ENCODE peak calls at places on chromosome 9, in five cellular contexts. S is cardiac muscle cell, T is tibial artery, G is H1, Q is pancreas. J is an unnamed sample.

GRCh38 chr9:4108708-4109444 is 191.0 kb downstream of the GLIS3 start:
- DNase-seq in S (no peak), T (peak; percentile 21), G (no peak), Q (no peak), J (no peak)

GRCh38 chr9:92481029-92481633 is 1.2 kb downstream of the ASPN start:
- DNase-seq in S (no peak), T (no peak), G (no peak), Q (no peak), J (no peak)

GRCh38 chr9:74330487-74331214 is 166.5 kb upstream of the RORB start:
- DNase-seq in S (no peak), T (no peak), G (no peak), Q (no peak), J (no peak)

GRCh38 chr9:16708638-16709435 is 161.6 kb downstream of the BNC2 start:
- DNase-seq in S (peak; percentile 40), T (no peak), G (no peak), Q (no peak), J (no peak)

GRCh38 chr9:83130541-83130940 is 67.6 kb upstream of the RASEF start:
- DNase-seq in S (no peak), T (no peak), G (no peak), Q (no peak), J (no peak)

GRCh38 chr9:72925126-72925810 is 27.6 kb downstream of the ALDH1A1 start:
- DNase-seq in S (peak; percentile 95), T (no peak), G (no peak), Q (no peak), J (no peak)

GRCh38 chr9:114697951-114698351 is 16.0 kb upstream of the TEX48 start:
- DNase-seq in S (no peak), T (no peak), G (no peak), Q (no peak), J (no peak)

GRCh38 chr9:70061776-70062175 is 18.1 kb downstream of the MAMDC2 start:
- DNase-seq in S (no peak), T (no peak), G (no peak), Q (no peak), J (no peak)

GRCh38 chr9:89455356-89455824 is 42.5 kb downstream of the SEMA4D start:
- DNase-seq in S (no peak), T (no peak), G (no peak), Q (no peak), J (no peak)

GRCh38 chr9:93026640-93027039 is 31.9 kb upstream of the SUSD3 start:
- DNase-seq in S (no peak), T (no peak), G (no peak), Q (no peak), J (no peak)

GRCh38 chr9:120388000-120388855 is 191.7 kb downstream of the CDK5RAP2 start:
- DNase-seq in S (no peak), T (no peak), G (no peak), Q (no peak), J (no peak)
- H3K36me3 ChIP-seq in S (peaks cover 10% of the 10 kb centered on the region), T (peaks cover 33% of the 10 kb centered on the region), G (peaks cover 17% of the 10 kb centered on the region), Q (no peaks in the 10 kb centered on the region), J (peaks cover 9% of the 10 kb centered on the region)

GRCh38 chr9:120925535-120926396 is 830 bp downstream of the TRAF1 start:
- DNase-seq in S (peak; percentile 87), T (peak; percentile 58), G (no peak), Q (no peak), J (peak; percentile 72)

GRCh38 chr9:120926397-120926928 is at the start of gene TRAF1:
- DNase-seq in S (no peak), T (no peak), G (no peak), Q (no peak), J (no peak)

GRCh38 chr9:120928015-120928719 is 1.6 kb upstream of the TRAF1 start:
- DNase-seq in S (no peak), T (peak; percentile 50), G (no peak), Q (peak; percentile 45), J (peak; percentile 83)

GRCh38 chr9:120928720-120929389 is 2.3 kb upstream of the TRAF1 start:
- DNase-seq in S (peak; percentile 67), T (peak; percentile 75), G (no peak), Q (peak; percentile 77), J (peak; percentile 92)

DNA sequence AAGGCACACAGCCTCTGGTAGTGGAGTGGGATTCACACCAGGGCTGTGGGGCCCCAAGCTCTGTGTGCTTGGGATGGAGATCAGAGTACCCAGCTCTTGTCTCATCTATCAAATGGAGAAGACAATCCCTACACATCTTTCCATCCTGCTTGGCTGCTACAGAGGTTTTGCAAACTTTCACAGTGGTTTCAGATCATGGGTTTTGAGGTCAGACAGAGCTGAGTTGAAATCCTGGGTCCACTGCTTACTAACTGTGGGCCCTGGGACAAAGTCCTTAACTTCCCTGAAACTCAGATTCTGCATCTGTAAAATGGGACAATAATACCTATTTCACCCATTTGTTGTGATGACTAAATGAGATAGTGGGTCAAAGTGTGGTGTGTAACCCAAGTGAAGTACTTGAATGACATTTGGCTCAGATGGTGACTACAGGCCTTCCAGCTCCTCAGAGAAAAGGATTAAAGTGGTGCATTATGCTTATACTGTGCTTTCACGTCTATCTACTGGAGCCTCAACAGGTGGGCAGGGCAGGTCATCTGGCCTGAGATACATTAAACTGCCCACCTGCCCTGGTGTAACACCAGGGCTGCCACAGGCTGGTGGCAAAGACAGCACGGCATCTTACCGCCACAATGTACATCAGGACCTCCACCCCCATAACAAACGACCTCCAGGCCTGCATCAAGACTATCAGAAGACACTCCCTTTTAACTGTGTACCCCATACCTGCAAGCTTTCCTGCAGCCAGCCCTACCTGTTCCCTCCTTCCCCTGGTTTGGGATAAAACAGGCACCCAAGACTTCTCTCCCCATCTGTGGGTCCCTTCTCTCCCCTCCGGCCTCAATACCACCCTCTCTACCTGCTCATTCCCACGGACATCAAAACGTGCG is 774 bp upstream of the TRAF1 start:
- DNase-seq in S (no peak), T (no peak), G (no peak), Q (no peak), J (no peak)
- H3K27ac ChIP-seq in S (no peak overlapping the region), T (peak overlapping the region; percentile 94), G (no peak overlapping the region), Q (no peak overlapping the region), J (no peak overlapping the region)

DNA sequence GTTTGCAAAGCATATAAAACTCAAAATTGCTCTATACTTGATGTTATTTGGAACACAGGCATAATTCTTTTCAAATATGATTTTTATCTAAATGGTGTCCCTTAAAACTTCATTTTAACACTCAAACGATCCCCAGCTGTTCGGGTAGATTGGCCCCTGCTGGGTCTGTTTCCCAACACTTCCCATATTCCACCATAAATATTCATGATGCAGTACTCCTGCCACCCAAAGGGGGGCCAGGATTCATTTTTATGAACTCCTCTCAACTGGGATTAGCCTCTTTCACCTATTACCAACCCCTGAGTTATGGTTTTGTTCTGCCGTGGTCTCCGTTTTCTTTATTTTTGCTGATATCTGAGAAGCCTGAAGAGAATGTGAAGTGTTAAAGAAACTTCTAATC is 383.9 kb downstream of the DMRT2 start:
- DNase-seq in S (peak; percentile 1), T (no peak), G (no peak), Q (no peak), J (no peak)
- TF ChIP-seq CTCF in S (no peak), T (no peak), G (no peak), Q (no peak), J (no peak)

GRCh38 chr9:35706951-35707350 is 17.2 kb upstream of the TPM2 start:
- DNase-seq in S (no peak), T (no peak), G (no peak), Q (no peak), J (no peak)
- H3K36me3 ChIP-seq in S (peaks cover 88% of the 10 kb centered on the region), T (peaks cover 97% of the 10 kb centered on the region), G (peaks cover 74% of the 10 kb centered on the region), Q (peaks cover 12% of the 10 kb centered on the region), J (peaks cover 77% of the 10 kb centered on the region)

GRCh38 chr9:81559197-81559596 is 130.2 kb downstream of the TLE1 start:
- DNase-seq in S (no peak), T (no peak), G (no peak), Q (no peak), J (no peak)

GRCh38 chr9:81557452-81557956 is 131.8 kb downstream of the TLE1 start:
- DNase-seq in S (peak; percentile 69), T (no peak), G (no peak), Q (no peak), J (no peak)

GRCh38 chr9:81559741-81560140 is 129.6 kb downstream of the TLE1 start:
- DNase-seq in S (peak; percentile 95), T (no peak), G (no peak), Q (no peak), J (no peak)

GRCh38 chr9:81556923-81557322 is 132.4 kb downstream of the TLE1 start:
- DNase-seq in S (no peak), T (no peak), G (no peak), Q (no peak), J (no peak)

DNA sequence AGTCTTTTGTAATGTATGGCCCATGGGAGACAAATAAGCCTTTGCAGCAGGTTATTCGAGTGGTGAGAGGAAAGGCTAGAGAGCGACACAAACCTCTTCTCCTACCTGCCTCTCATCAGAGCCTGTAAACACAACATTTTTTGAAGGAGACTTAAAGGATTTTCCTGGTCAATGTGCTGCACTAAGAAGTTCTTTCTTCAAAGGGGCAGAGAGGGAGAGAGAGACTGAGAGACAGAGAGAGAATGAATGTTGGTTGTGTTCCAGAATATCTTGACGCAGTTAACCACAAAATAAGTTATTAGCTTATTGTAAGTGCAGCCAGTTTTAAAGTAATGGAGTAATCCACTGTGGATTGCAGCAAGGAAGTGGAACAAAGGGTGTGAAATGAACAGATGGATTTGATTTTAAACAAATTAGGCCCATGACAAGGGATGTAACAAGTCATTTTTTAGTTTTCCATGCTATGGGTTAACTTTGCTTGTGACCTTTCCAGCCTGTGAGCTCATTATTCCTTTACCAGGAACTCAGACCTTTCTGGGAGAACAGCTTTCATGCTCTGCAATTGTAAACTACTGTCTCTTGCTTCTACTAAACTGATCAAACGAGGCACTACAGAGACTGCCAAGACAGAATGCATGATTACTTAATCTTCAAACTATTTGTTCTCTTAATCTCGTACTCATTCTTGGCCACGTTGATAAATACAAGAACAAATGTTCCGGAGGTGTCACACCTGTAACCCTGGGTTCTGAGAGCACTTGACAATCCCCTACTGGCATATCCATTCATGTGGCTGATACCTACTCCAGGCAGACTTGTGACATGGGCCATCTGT is 131.2 kb downstream of the TLE1 start:
- DNase-seq in S (peak; percentile 93), T (no peak), G (no peak), Q (peak; percentile 46), J (no peak)
- H3K27ac ChIP-seq in S (no peak overlapping the region), T (no peak overlapping the region), G (no peak overlapping the region), Q (peak overlapping the region; percentile 47), J (peak overlapping the region; percentile 40)

DNA sequence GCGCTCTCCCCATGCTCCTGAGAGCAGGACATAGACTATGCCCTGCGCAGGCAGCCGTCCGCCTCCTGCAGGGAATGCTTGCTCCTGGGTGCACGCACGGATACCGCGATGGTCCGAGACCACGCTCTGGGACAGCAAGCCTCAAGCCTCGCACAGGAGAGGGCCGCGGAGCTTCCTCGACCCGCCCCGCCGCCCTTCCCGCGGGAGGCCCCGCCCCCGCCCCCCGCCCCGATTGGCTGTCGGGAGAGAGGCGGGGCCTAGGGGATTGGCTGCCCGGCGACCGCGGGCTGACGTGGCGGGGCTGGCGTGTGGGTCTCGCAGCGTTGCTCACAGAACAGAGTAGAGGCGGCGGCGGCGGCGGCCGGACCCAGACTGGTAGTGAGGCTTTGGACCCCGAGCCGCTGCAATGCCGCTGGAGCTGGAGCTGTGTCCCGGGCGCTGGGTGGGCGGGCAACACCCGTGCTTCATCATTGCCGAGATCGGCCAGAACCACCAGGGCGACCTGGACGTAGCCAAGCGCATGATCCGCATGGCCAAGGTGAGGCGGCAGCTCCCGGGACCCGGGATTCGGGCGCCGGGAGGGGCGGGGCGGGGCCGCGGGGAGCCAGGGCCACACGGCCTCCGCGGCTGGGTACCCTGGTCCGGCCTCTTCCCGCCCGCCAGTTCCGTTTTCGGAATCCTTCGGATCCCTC is at the start of gene NANS:
- DNase-seq in S (peak; percentile 97), T (peak; percentile 89), G (peak; percentile 73), Q (peak; percentile 90), J (peak; percentile 98)
- TF ChIP-seq CTCF in S (no peak), T (no peak), G (no peak), Q (no peak), J (no peak)